ENCODE peak calls at places on chromosomes 2 and 18, in five cellular contexts. C is posterior vena cava, Z is endothelial cell, D is AG09309, R is skeletal muscle cell. F is an unnamed sample.

GRCh38 chr18:33711514-33711913 is 133.5 kb downstream of the ASXL3 start:
- DNase-seq in C (no peak), Z (no peak), D (no peak), R (no peak), F (no peak)

GRCh38 chr2:127293758-127294562 is at the start of gene ERCC3:
- DNase-seq in C (peak), Z (peak), D (peak), R (peak), F (peak)

GRCh38 chr2:100281521-100282438 is 40.5 kb downstream of the LONRF2 start:
- DNase-seq in C (no peak), Z (no peak), D (no peak), R (no peak), F (no peak)

GRCh38 chr2:237128026-237128703 is 42.5 kb downstream of the COPS8 start:
- DNase-seq in C (peak), Z (peak), D (peak), R (peak), F (no peak)

GRCh38 chr2:72971036-72971435 is 53.7 kb downstream of the EMX1 start:
- DNase-seq in C (no peak), Z (no peak), D (no peak), R (no peak), F (no peak)

GRCh38 chr2:105179469-105180372 is 61.8 kb upstream of the GPR45 start:
- DNase-seq in C (no peak), Z (peak), D (peak), R (peak), F (peak)

GRCh38 chr18:50970006-50970405 is 2.2 kb downstream of the ELAC1 start:
- DNase-seq in C (no peak), Z (no peak), D (no peak), R (no peak), F (peak)

GRCh38 chr18:21191596-21192307 is 50.3 kb upstream of the GREB1L start:
- DNase-seq in C (no peak), Z (peak), D (peak), R (peak), F (no peak)

GRCh38 chr18:46416706-46417638 is 240.0 kb downstream of the LOXHD1 start:
- DNase-seq in C (peak), Z (no peak), D (no peak), R (no peak), F (peak)

GRCh38 chr2:217846321-217846743 is 156.5 kb downstream of the TNS1 start:
- DNase-seq in C (peak), Z (no peak), D (no peak), R (no peak), F (peak)

GRCh38 chr2:60282886-60283285 is 270.6 kb downstream of the BCL11A start:
- DNase-seq in C (no peak), Z (no peak), D (no peak), R (no peak), F (no peak)

GRCh38 chr2:139201516-139201915 is 421.3 kb upstream of the NXPH2 start:
- DNase-seq in C (no peak), Z (no peak), D (no peak), R (no peak), F (no peak)

GRCh38 chr2:173086518-173087213 is 11.0 kb downstream of the MAP3K20 start:
- DNase-seq in C (no peak), Z (no peak), D (no peak), R (no peak), F (no peak)

GRCh38 chr2:219539295-219539788 is 4.3 kb downstream of the CHPF start:
- DNase-seq in C (no peak), Z (no peak), D (no peak), R (no peak), F (no peak)

GRCh38 chr2:196586511-196586991 is 53.0 kb upstream of the CCDC150 start:
- DNase-seq in C (no peak), Z (no peak), D (peak), R (peak), F (no peak)

GRCh38 chr2:164792316-164793127 is 49.1 kb downstream of the COBLL1 start:
- DNase-seq in C (no peak), Z (no peak), D (no peak), R (no peak), F (no peak)

GRCh38 chr2:172102159-172102857 is 392 bp downstream of the DLX2 start:
- DNase-seq in C (no peak), Z (no peak), D (no peak), R (peak), F (peak)

GRCh38 chr2:232893834-232894233 is 23.8 kb downstream of the SNORC start:
- DNase-seq in C (peak), Z (no peak), D (no peak), R (no peak), F (no peak)

GRCh38 chr2:86134709-86135108 is 28.7 kb downstream of the PTCD3 start:
- DNase-seq in C (no peak), Z (no peak), D (no peak), R (no peak), F (no peak)

GRCh38 chr2:218319813-218320360 is 27.6 kb upstream of the TMBIM1 start:
- DNase-seq in C (no peak), Z (no peak), D (no peak), R (no peak), F (no peak)

GRCh38 chr2:98823196-98824166 is 92.5 kb upstream of the MGAT4A start:
- DNase-seq in C (no peak), Z (no peak), D (no peak), R (no peak), F (no peak)

GRCh38 chr2:29273704-29274611 is 158.7 kb downstream of the CLIP4 start:
- DNase-seq in C (no peak), Z (no peak), D (no peak), R (no peak), F (no peak)

GRCh38 chr18:6731197-6731596 is 1.7 kb downstream of the ARHGAP28 start:
- DNase-seq in C (no peak), Z (no peak), D (peak), R (peak), F (no peak)

GRCh38 chr2:26034597-26035067 is 748 bp downstream of the RAB10 start:
- DNase-seq in C (no peak), Z (peak), D (no peak), R (no peak), F (no peak)

GRCh38 chr2:146893500-146894041 is 951.3 kb upstream of the ACVR2A start:
- DNase-seq in C (no peak), Z (no peak), D (no peak), R (peak), F (no peak)

GRCh38 chr2:2326653-2327052 is 4.4 kb downstream of the MYT1L start:
- DNase-seq in C (no peak), Z (no peak), D (no peak), R (no peak), F (no peak)

GRCh38 chr2:219736196-219736595 is 108.8 kb downstream of the SLC4A3 start:
- DNase-seq in C (no peak), Z (peak), D (peak), R (peak), F (peak)

GRCh38 chr2:32877587-32878162 is 69.1 kb upstream of the LTBP1 start:
- DNase-seq in C (no peak), Z (no peak), D (no peak), R (no peak), F (no peak)

GRCh38 chr2:54720563-54720962 is 2.9 kb upstream of the EML6 start:
- DNase-seq in C (no peak), Z (no peak), D (no peak), R (no peak), F (no peak)

GRCh38 chr2:202032841-202033316 is 776 bp upstream of the FZD7 start:
- DNase-seq in C (no peak), Z (peak), D (no peak), R (no peak), F (peak)

GRCh38 chr18:33275843-33276242 is 164.7 kb downstream of the CCDC178 start:
- DNase-seq in C (no peak), Z (no peak), D (no peak), R (no peak), F (no peak)

GRCh38 chr2:230869691-230870543 is 5.2 kb downstream of the ITM2C start:
- DNase-seq in C (no peak), Z (no peak), D (no peak), R (no peak), F (no peak)

GRCh38 chr2:109070290-109070689 is 58.7 kb upstream of the SH3RF3 start:
- DNase-seq in C (no peak), Z (no peak), D (no peak), R (no peak), F (no peak)

GRCh38 chr2:8472545-8473361 is 209.1 kb upstream of the ID2 start:
- DNase-seq in C (no peak), Z (no peak), D (no peak), R (no peak), F (no peak)

GRCh38 chr18:70781860-70782453 is 493.1 kb downstream of the SOCS6 start:
- DNase-seq in C (no peak), Z (peak), D (no peak), R (no peak), F (peak)

GRCh38 chr2:175030380-175031271 is 25.4 kb upstream of the CHN1 start:
- DNase-seq in C (no peak), Z (peak), D (peak), R (peak), F (peak)

GRCh38 chr2:15112216-15112615 is 448.9 kb downstream of the NBAS start:
- DNase-seq in C (no peak), Z (no peak), D (no peak), R (peak), F (peak)

GRCh38 chr2:164837807-164838206 is 3.8 kb downstream of the COBLL1 start:
- DNase-seq in C (no peak), Z (no peak), D (no peak), R (no peak), F (no peak)

GRCh38 chr2:95034221-95034620 is 8.7 kb downstream of the MAL start:
- DNase-seq in C (no peak), Z (no peak), D (no peak), R (no peak), F (no peak)

GRCh38 chr2:95024306-95024880 is 1.1 kb upstream of the MAL start:
- DNase-seq in C (no peak), Z (no peak), D (no peak), R (no peak), F (no peak)